ENCODE peak calls at places on chromosomes 12 and 14, in nine cellular contexts. Z is ovary; B is chondrocyte; X is CD8-positive, alpha-beta T cell; R is coronary artery; G is nephron progenitor cell; U is GM10248; D is astrocyte of the spinal cord; P is GM13977. T is an unnamed sample.
A peak's percentile ranks its signal among the peaks of the same experiment; 100 is the strongest.

GRCh38 chr12:131959641-131960589 is 10.2 kb downstream of the EP400 start:
- DNase-seq in D (no peak), P (no peak), Z (peak; percentile 51), R (no peak), U (no peak), B (no peak), G (no peak), X (no peak), T (no peak)

GRCh38 chr12:3594966-3595365 is 104.0 kb downstream of the PRMT8 start:
- DNase-seq in U (no peak), G (no peak), D (no peak), P (no peak), B (peak; percentile 35), Z (no peak), X (no peak), R (no peak), T (no peak)

GRCh38 chr14:105087963-105088811 is 23.0 kb upstream of the GPR132 start:
- DNase-seq in R (peak; percentile 83), G (peak; percentile 83), B (peak; percentile 89), U (no peak), X (no peak), D (peak; percentile 77), P (no peak), Z (peak; percentile 80), T (no peak)

GRCh38 chr14:106605548-106606448 is 1079.4 kb downstream of the TMEM121 start:
- DNase-seq in P (peak; percentile 68), G (no peak), X (peak; percentile 83), D (no peak), B (no peak), R (no peak), U (peak; percentile 74), Z (no peak), T (peak; percentile 72)

GRCh38 chr12:4030938-4031702 is 157.9 kb upstream of the PARP11 start:
- DNase-seq in U (peak; percentile 93), R (peak; percentile 94), B (peak; percentile 96), G (peak; percentile 90), P (peak; percentile 96), D (peak; percentile 97), Z (peak; percentile 87), X (peak; percentile 85), T (no peak)

GRCh38 chr12:75115748-75116147 is 93.9 kb downstream of the KCNC2 start:
- DNase-seq in X (no peak), P (no peak), Z (no peak), R (no peak), U (no peak), G (no peak), D (no peak), B (no peak), T (no peak)

GRCh38 chr12:48486261-48486660 is 4.0 kb downstream of the C12orf54 start:
- DNase-seq in G (no peak), X (no peak), P (no peak), R (no peak), D (no peak), U (no peak), B (no peak), Z (no peak), T (no peak)

GRCh38 chr14:93903342-93904184 is 23.6 kb upstream of the FAM181A start:
- DNase-seq in G (peak; percentile 61), D (no peak), U (no peak), B (no peak), Z (no peak), X (no peak), R (no peak), P (no peak), T (no peak)

GRCh38 chr14:93402951-93403350 is 27.8 kb upstream of the UNC79 start:
- DNase-seq in Z (no peak), B (no peak), D (no peak), R (no peak), U (no peak), X (no peak), G (no peak), P (no peak), T (no peak)

GRCh38 chr12:22598141-22598762 is 26.7 kb upstream of the ETNK1 start:
- DNase-seq in Z (no peak), U (no peak), D (no peak), P (no peak), R (no peak), G (no peak), X (no peak), B (no peak), T (no peak)

GRCh38 chr14:99148131-99148530 is 123.9 kb downstream of the BCL11B start:
- DNase-seq in D (no peak), G (no peak), X (peak; percentile 36), P (no peak), U (no peak), R (no peak), Z (no peak), B (no peak), T (no peak)

GRCh38 chr12:51847830-51848727 is at the start of gene FIGNL2:
- DNase-seq in D (no peak), G (peak; percentile 75), U (no peak), R (no peak), P (peak; percentile 48), Z (no peak), X (no peak), B (no peak), T (no peak)

GRCh38 chr14:90577661-90578282 is 180.9 kb downstream of the CALM1 start:
- DNase-seq in D (no peak), P (no peak), X (no peak), B (peak; percentile 69), R (no peak), G (no peak), Z (no peak), U (no peak), T (no peak)

GRCh38 chr12:5912437-5913334 is 32.4 kb downstream of the ANO2 start:
- DNase-seq in Z (no peak), G (peak; percentile 56), R (no peak), X (no peak), P (no peak), U (no peak), D (no peak), B (no peak), T (no peak)
- TF ChIP-seq CTCF in Z (no peak), G (peak; percentile 76), R (no peak), X (no peak), P (no peak), U (no peak), D (peak; percentile 37), B (peak; percentile 52), T (peak; percentile 25)

DNA sequence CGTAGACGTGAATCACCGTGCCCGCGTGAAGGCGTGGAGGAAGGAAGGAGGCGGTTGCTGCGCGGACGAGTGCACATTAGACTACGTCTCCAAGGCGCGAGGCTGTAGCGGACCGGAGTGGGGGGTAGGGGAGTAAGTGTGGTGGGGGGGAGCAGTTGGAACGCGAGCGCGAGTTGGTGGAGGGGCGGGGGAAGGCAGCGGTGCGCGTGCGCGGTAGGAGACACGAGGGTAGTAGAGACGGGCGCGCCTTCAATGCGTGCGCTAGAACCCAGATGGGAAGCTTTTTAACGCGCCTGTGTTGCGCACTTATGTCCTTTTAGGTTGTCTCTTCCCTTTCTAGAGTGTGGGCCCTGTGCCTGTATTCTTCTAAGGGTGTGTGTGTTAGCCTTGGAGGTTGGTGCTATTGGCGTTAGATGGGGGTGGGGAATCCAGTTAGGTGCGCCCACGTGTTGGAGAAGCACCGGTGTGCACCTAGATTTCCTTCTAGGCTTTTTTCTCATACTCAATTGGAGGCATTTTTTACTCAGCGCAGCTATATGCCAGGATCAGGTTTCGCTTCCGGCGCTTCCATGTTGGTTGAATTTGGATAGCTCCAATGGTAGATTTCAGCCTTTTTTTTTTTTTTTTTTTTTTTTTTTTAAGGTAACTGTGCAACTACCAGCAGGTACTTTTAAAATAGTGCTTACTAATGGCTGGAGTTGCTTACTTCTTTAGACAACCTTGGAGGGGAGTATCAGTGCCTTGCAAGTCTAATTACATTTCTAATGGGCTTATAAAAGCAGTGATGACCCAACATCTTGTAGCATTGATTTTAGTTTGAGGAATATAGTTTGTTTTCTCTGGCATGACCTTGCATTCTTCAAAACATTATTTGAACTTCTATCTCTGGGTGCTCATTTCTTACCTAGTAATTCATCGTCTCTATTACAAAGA is 820 bp downstream of the EIF4B start:
- DNase-seq in X (peak; percentile 74), G (peak; percentile 80), R (peak; percentile 83), D (peak; percentile 55), U (peak; percentile 78), B (no peak), Z (peak; percentile 78), P (peak; percentile 76), T (peak; percentile 88)
- TF ChIP-seq CTCF in X (no peak), G (no peak), R (no peak), D (no peak), U (no peak), B (no peak), Z (no peak), P (no peak), T (no peak)

DNA sequence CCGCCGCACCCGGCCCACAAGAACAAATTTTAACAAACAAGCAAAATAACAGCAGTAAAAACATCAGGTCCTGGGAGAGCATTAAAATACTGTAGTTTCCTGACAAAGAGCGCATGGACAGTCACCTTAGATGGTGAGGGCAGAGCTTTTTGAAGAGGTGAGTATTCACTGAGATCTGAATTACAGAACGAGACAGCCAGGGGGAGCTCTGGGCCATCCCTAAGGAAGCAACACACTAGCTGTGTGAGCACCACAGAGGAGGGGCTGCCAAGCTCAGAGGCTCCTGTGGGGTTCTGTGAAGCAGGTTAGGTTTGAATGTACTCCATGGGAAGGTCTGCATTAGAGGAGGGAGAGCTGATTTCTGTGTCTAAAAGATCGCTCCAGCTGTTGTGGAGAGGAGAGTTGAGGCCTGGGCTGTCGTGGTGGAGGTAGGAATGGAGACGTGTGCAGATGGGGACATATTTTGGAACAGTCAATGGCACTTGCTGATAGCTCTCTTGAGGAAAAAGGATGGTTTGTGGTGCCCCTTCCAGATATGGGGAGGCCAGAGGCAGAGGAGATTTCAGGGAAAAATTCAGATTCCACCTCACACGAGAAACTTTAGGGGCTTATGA is 72.9 kb downstream of the TRAFD1 start:
- DNase-seq in P (peak; percentile 75), B (no peak), U (peak; percentile 78), Z (peak; percentile 39), X (peak; percentile 56), R (no peak), D (peak; percentile 62), G (peak; percentile 60), T (peak; percentile 73)
- TF ChIP-seq CTCF in P (peak; percentile 69), B (peak; percentile 85), U (peak; percentile 67), Z (peak; percentile 11), X (peak; percentile 30), R (no peak), D (peak; percentile 80), G (peak; percentile 59), T (peak; percentile 67)

GRCh38 chr14:103532216-103533136 is 3.5 kb downstream of the TRMT61A start:
- DNase-seq in B (no peak), Z (peak; percentile 26), R (no peak), D (no peak), X (no peak), U (no peak), G (no peak), P (no peak), T (no peak)

GRCh38 chr14:103534576-103535061 is 5.6 kb downstream of the TRMT61A start:
- DNase-seq in D (no peak), R (no peak), G (no peak), Z (no peak), B (no peak), X (no peak), U (no peak), P (no peak), T (no peak)

GRCh38 chr14:103533137-103533998 is 4.4 kb downstream of the TRMT61A start:
- DNase-seq in R (no peak), B (no peak), Z (peak; percentile 47), G (no peak), X (no peak), U (no peak), D (no peak), P (no peak), T (no peak)

GRCh38 chr14:103535081-103535890 is 6.3 kb downstream of the TRMT61A start:
- DNase-seq in U (no peak), Z (no peak), P (no peak), D (no peak), X (no peak), B (no peak), G (no peak), R (no peak), T (no peak)

GRCh38 chr14:103533999-103534575 is 5.1 kb downstream of the TRMT61A start:
- DNase-seq in U (no peak), R (no peak), X (no peak), D (no peak), B (no peak), Z (no peak), G (no peak), P (no peak), T (no peak)
- TF ChIP-seq CTCF in U (no peak), R (no peak), X (no peak), D (no peak), B (no peak), Z (no peak), G (no peak), P (no peak), T (no peak)